ENCODE peak calls at places on chromosome 6, in five cellular contexts. H, Y, F, V and I are unnamed samples.

GRCh38 chr6:4778086-4778485 is 1.9 kb downstream of the CDYL start:
- DNase-seq in Y (no peak), V (no peak), H (peak; percentile 62), F (no peak), I (peak; percentile 67)

GRCh38 chr6:111792241-111792640 is 81.0 kb downstream of the FYN start:
- DNase-seq in F (no peak), V (no peak), H (no peak), Y (no peak), I (no peak)

GRCh38 chr6:42727084-42727601 is 4.7 kb upstream of the PRPH2 start:
- DNase-seq in V (peak; percentile 47), F (peak; percentile 67), H (no peak), Y (no peak), I (no peak)

GRCh38 chr6:122620428-122620827 is 10.2 kb downstream of the PKIB start:
- DNase-seq in H (no peak), V (no peak), F (no peak), Y (no peak), I (no peak)

GRCh38 chr6:52317841-52318581 is 33.5 kb upstream of the MCM3 start:
- DNase-seq in V (no peak), F (no peak), Y (no peak), H (peak; percentile 35), I (peak; percentile 62)

GRCh38 chr6:40894962-40895799 is 143.8 kb downstream of the UNC5CL start:
- DNase-seq in H (peak; percentile 23), F (peak; percentile 66), V (peak; percentile 46), Y (no peak), I (peak; percentile 43)

GRCh38 chr6:111663692-111664564 is 58.2 kb upstream of the TRAF3IP2 start:
- DNase-seq in H (no peak), V (peak; percentile 88), F (no peak), Y (no peak), I (no peak)

GRCh38 chr6:23306251-23306950 is 737.0 kb downstream of the HDGFL1 start:
- DNase-seq in Y (no peak), H (peak; percentile 18), F (no peak), V (no peak), I (no peak)

GRCh38 chr6:132797975-132798819 is at the start of gene SLC18B1:
- DNase-seq in F (peak; percentile 78), Y (no peak), V (peak; percentile 86), H (peak; percentile 50), I (peak; percentile 55)